ENCODE peak calls at places on chromosomes 6 and 20, in six cellular contexts. A is WTC11, P is HepG2, Y is bronchial epithelial cell, D is fibroblast of pulmonary artery, U is upper lobe of right lung. F is an unnamed sample.

GRCh38 chr20:36919715-36920333 is 31.7 kb downstream of the SAMHD1 start:
- DNase-seq in P (peak; percentile 73), A (no peak), U (no peak), Y (peak; percentile 58), D (peak; percentile 78), F (peak; percentile 47)

GRCh38 chr6:89494131-89494793 is 61.3 kb downstream of the ANKRD6 start:
- DNase-seq in Y (no peak), U (no peak), P (no peak), D (no peak), A (no peak), F (no peak)

GRCh38 chr20:42549496-42549895 is 640.2 kb downstream of the PTPRT start:
- DNase-seq in U (no peak), P (no peak), A (no peak), Y (no peak), D (no peak), F (no peak)

GRCh38 chr20:47719625-47720024 is 65.7 kb downstream of the SULF2 start:
- DNase-seq in Y (no peak), U (no peak), P (no peak), D (no peak), A (no peak), F (no peak)

GRCh38 chr6:3157151-3157933 is at the start of gene TUBB2A:
- DNase-seq in P (peak; percentile 56), U (peak; percentile 91), Y (peak; percentile 37), D (peak; percentile 83), A (peak; percentile 79), F (peak; percentile 73)

GRCh38 chr20:24783631-24784492 is 165.2 kb upstream of the CST7 start:
- DNase-seq in U (peak; percentile 35), Y (no peak), P (peak; percentile 36), A (peak; percentile 49), D (no peak), F (no peak)

GRCh38 chr20:38880952-38881735 is 45.1 kb upstream of the FAM83D start:
- DNase-seq in D (no peak), U (peak; percentile 23), A (no peak), P (no peak), Y (no peak), F (no peak)

GRCh38 chr20:13819885-13820645 is 35.2 kb downstream of the NDUFAF5 start:
- DNase-seq in P (peak; percentile 70), Y (peak; percentile 88), U (no peak), D (peak; percentile 64), A (peak; percentile 20), F (no peak)

GRCh38 chr20:37151529-37151928 is 27.6 kb upstream of the RPN2 start:
- DNase-seq in U (no peak), D (no peak), Y (no peak), A (no peak), P (no peak), F (no peak)

GRCh38 chr20:48826883-48827771 is 672 bp downstream of the PREX1 start:
- DNase-seq in Y (no peak), P (no peak), U (peak; percentile 70), D (no peak), A (peak; percentile 52), F (peak; percentile 45)

GRCh38 chr6:28880894-28881780 is 42.6 kb downstream of the TRIM27 start:
- DNase-seq in U (no peak), P (peak; percentile 82), Y (peak; percentile 49), A (peak; percentile 85), D (peak; percentile 81), F (peak; percentile 94)

GRCh38 chr6:134819236-134819635 is 130.7 kb downstream of the ALDH8A1 start:
- DNase-seq in U (no peak), P (no peak), Y (no peak), D (no peak), A (no peak), F (no peak)

GRCh38 chr20:24673678-24674570 is 204.5 kb downstream of the SYNDIG1 start:
- DNase-seq in U (peak; percentile 52), P (no peak), D (peak; percentile 70), Y (peak; percentile 62), A (no peak), F (no peak)

GRCh38 chr20:8145246-8145639 is 13.2 kb downstream of the PLCB1 start:
- DNase-seq in D (no peak), P (no peak), A (no peak), U (no peak), Y (no peak), F (no peak)

GRCh38 chr6:13383280-13384163 is 55.2 kb upstream of the TBC1D7 start:
- DNase-seq in P (peak; percentile 21), U (no peak), D (peak; percentile 76), A (no peak), Y (peak; percentile 85), F (no peak)

GRCh38 chr6:121403981-121404380 is 31.5 kb upstream of the GJA1 start:
- DNase-seq in D (no peak), P (no peak), A (no peak), Y (no peak), U (no peak), F (no peak)

GRCh38 chr6:157571269-157571668 is 190.3 kb downstream of the ZDHHC14 start:
- DNase-seq in Y (no peak), U (no peak), P (no peak), A (no peak), D (no peak), F (no peak)

GRCh38 chr6:79586548-79586947 is 44.6 kb upstream of the SH3BGRL2 start:
- DNase-seq in A (no peak), Y (peak; percentile 57), D (peak; percentile 55), P (peak; percentile 57), U (no peak), F (no peak)

GRCh38 chr6:168062346-168063289 is 16.4 kb downstream of the FRMD1 start:
- DNase-seq in P (peak; percentile 41), D (no peak), Y (no peak), A (no peak), U (no peak), F (no peak)

GRCh38 chr6:3297909-3298308 is 39.2 kb downstream of the PSMG4 start:
- DNase-seq in A (no peak), U (peak; percentile 23), D (no peak), P (no peak), Y (no peak), F (no peak)

GRCh38 chr20:3420211-3420707 is 12.8 kb upstream of the DNAAF9 start:
- DNase-seq in A (no peak), P (no peak), D (peak; percentile 95), U (peak; percentile 75), Y (peak; percentile 97), F (no peak)

GRCh38 chr6:131652472-131652871 is 15.4 kb downstream of the ENPP3 start:
- DNase-seq in D (no peak), U (no peak), A (no peak), P (no peak), Y (peak; percentile 84), F (no peak)

GRCh38 chr6:31308050-31308844 is 36.4 kb upstream of the HLA-C start:
- DNase-seq in P (no peak), A (peak; percentile 88), U (peak; percentile 92), D (no peak), Y (peak; percentile 15), F (no peak)

GRCh38 chr6:62808575-62809293 is 402.5 kb upstream of the FKBP1C start:
- DNase-seq in A (no peak), D (no peak), P (no peak), Y (no peak), U (no peak), F (no peak)

GRCh38 chr20:44704551-44704971 is 10.6 kb upstream of the CCN5 start:
- DNase-seq in Y (no peak), P (no peak), A (no peak), U (no peak), D (peak; percentile 35), F (no peak)

GRCh38 chr6:53928641-53929339 is 134.0 kb downstream of the LRRC1 start:
- DNase-seq in P (peak; percentile 40), U (no peak), A (no peak), D (peak; percentile 22), Y (peak; percentile 70), F (no peak)

GRCh38 chr6:83707829-83708545 is 914 bp downstream of the SNAP91 start:
- DNase-seq in D (peak; percentile 3), P (no peak), Y (no peak), U (peak; percentile 62), A (peak; percentile 49), F (peak; percentile 7)

GRCh38 chr6:149965191-149966020 is 1.7 kb downstream of the ULBP1 start:
- DNase-seq in U (no peak), A (no peak), D (peak; percentile 20), P (no peak), Y (no peak), F (no peak)

DNA sequence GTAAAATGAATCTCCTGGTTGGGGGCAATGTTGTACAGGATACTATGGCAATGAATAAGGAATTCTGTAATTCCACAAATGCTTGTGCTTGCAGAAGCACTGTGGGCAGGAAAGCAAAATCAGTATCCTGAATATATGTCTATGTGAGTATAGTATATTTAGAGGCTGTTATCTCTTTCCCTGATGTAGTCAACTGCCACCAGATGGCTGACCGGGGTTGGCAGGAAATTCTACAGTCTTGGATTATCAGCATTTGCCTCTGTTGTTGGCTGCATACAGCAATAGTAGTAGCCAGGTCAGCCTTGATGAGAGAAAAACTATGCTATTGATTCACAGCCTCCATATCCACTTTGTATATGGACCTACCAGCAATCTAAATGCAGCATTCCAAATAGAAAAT is 425.1 kb upstream of the JAG1 start:
- DNase-seq in D (no peak), A (peak; percentile 11), P (no peak), Y (no peak), U (no peak), F (no peak)
- TF ChIP-seq CTCF in D (peak; percentile 16), A (no peak), P (peak; percentile 43), Y (peak; percentile 39), U (no peak), F (no peak)

GRCh38 chr6:153790048-153790447 is 249.0 kb upstream of the OPRM1 start:
- DNase-seq in Y (peak; percentile 76), U (no peak), D (peak; percentile 94), A (peak; percentile 12), P (peak; percentile 49), F (no peak)
- TF ChIP-seq CTCF in Y (peak; percentile 8), U (no peak), D (peak; percentile 28), A (no peak), P (no peak), F (no peak)

GRCh38 chr6:147285087-147285855 is 81.1 kb downstream of the STXBP5 start:
- DNase-seq in D (peak; percentile 76), P (peak; percentile 46), A (no peak), Y (peak; percentile 64), U (no peak), F (no peak)
- TF ChIP-seq CTCF in D (peak; percentile 56), P (peak; percentile 50), A (no peak), Y (peak; percentile 40), U (peak; percentile 62), F (peak; percentile 68)

DNA sequence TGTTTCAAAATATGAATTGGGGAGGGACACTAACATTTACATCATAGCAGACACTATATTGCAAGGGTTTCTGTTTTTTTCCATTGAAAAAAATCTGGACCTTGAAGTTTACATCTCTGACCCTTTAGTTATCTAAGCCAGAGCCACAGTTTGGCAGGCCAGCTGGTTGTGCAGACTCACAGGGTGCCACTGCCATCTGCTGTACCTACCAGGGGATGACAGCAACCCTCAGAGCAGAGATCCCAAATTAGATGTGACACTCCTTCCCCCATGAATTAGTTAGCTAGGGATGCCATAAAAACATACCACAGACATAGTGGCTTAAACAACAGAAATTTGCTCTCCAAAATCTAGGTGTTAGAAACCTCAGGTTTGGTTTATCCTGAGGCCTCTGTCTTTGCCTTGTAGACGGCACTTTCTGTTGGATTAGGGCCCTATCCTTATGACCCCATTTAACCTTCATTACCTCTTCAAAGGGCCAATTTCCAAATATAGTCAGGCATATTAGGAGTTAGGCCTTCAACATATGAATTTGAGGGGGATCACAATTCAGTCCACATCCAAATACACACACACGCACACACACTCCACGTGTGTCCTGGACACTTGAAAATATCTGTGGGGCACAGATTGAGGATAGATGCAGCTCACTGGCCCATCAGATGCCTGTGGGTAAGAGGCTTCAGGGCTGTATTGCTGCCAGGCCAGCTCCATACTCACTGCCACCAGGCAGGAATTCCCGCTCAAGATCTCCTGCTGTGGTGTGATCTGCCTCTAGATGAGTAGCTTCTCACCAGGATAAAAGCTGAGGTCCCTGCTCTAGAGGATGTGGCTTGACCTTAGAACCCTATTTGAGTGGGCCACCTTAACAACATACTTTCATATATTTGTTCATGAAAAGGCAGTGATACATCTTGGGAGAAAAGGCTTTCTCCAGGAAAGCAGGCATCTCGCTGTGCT is 166.1 kb upstream of the RNF217 start:
- DNase-seq in U (no peak), D (peak; percentile 35), A (peak; percentile 53), Y (peak; percentile 11), P (no peak), F (peak; percentile 22)
- TF ChIP-seq CTCF in U (peak; percentile 32), D (peak; percentile 51), A (peak; percentile 45), Y (peak; percentile 67), P (peak; percentile 69), F (peak; percentile 71)

F was measured in neural crest cell.